ENCODE peak calls at places on chromosome 15, in six cellular contexts. H, Y, M, K, S and T are unnamed samples.

GRCh38 chr15:39124155-39124924 is 456.5 kb upstream of the THBS1 start:
- DNase-seq in S (no peak), Y (no peak), K (no peak), M (peak), H (no peak), T (no peak)

GRCh38 chr15:93454788-93455187 is 365.8 kb upstream of the RGMA start:
- DNase-seq in K (no peak), S (no peak), M (no peak), H (no peak), Y (no peak), T (no peak)

GRCh38 chr15:79329186-79329611 is 18.3 kb downstream of the TMED3 start:
- DNase-seq in M (no peak), Y (no peak), S (no peak), H (no peak), K (no peak), T (no peak)

GRCh38 chr15:60589253-60589652 is 110.3 kb upstream of the ICE2 start:
- DNase-seq in H (peak), Y (no peak), S (no peak), K (no peak), M (no peak), T (no peak)

GRCh38 chr15:65115086-65115485 is at the start of gene UBAP1L:
- DNase-seq in M (peak), K (no peak), S (no peak), H (no peak), Y (no peak), T (peak)

GRCh38 chr15:40941528-40942336 is 11.5 kb upstream of the CHAC1 start:
- DNase-seq in Y (peak), H (peak), K (peak), S (peak), M (peak), T (no peak)

GRCh38 chr15:39808909-39809308 is 26.3 kb upstream of the FSIP1 start:
- DNase-seq in K (no peak), M (no peak), Y (no peak), H (no peak), S (no peak), T (no peak)

GRCh38 chr15:35289029-35289617 is 204.0 kb upstream of the NANOGP8 start:
- DNase-seq in M (peak), S (peak), K (peak), Y (peak), H (peak), T (peak)

GRCh38 chr15:98888839-98889479 is 118.6 kb downstream of the PGPEP1L start:
- DNase-seq in S (no peak), H (no peak), Y (no peak), K (no peak), M (no peak), T (no peak)

GRCh38 chr15:75348034-75348562 is 1.3 kb downstream of the NEIL1 start:
- DNase-seq in M (no peak), H (no peak), S (no peak), K (no peak), Y (peak), T (no peak)

GRCh38 chr15:39608185-39608584 is 27.3 kb downstream of the THBS1 start:
- DNase-seq in Y (no peak), K (no peak), M (no peak), H (no peak), S (no peak), T (no peak)

GRCh38 chr15:77025066-77025435 is 30.1 kb downstream of the PSTPIP1 start:
- DNase-seq in S (no peak), K (no peak), M (no peak), Y (no peak), H (no peak), T (no peak)

GRCh38 chr15:37789881-37790280 is 144.6 kb upstream of the TMCO5A start:
- DNase-seq in K (no peak), Y (no peak), M (no peak), S (no peak), H (no peak), T (no peak)